ENCODE peak calls at places on chromosomes 4 and X, in seven cellular contexts. O is CD4-positive, alpha-beta T cell; I is fibroblast of the conjunctiva; B is T-helper 1 cell; A is C1 segment of cervical spinal cord; R is activated CD4-positive, alpha-beta T cell treated with anti-CD3 and anti-CD28 coated beads, Interleukin-2, amount 50 U/mL, for 1 hour; W is GM13976. N is an unnamed sample.

GRCh38 chrX:106220177-106220576 is 52.1 kb downstream of the PWWP3B start:
- DNase-seq in O (no peak), I (no peak), B (no peak), A (no peak), R (no peak), W (no peak), N (no peak)

GRCh38 chrX:16484338-16484737 is 165.6 kb upstream of the S100G start:
- DNase-seq in O (no peak), I (peak), B (no peak), A (no peak), R (no peak), W (no peak), N (no peak)

GRCh38 chr4:94491322-94491721 is 39.6 kb downstream of the PDLIM5 start:
- DNase-seq in O (no peak), I (no peak), B (no peak), A (no peak), R (no peak), W (no peak), N (no peak)

GRCh38 chr4:165765053-165765452 is 108.0 kb upstream of the TLL1 start:
- DNase-seq in O (no peak), I (no peak), B (no peak), A (no peak), R (no peak), W (no peak), N (no peak)

GRCh38 chr4:48388504-48389154 is 47.3 kb downstream of the SLAIN2 start:
- DNase-seq in O (no peak), I (no peak), B (no peak), A (peak), R (no peak), W (no peak), N (no peak)

GRCh38 chr4:167084326-167084725 is 150.0 kb downstream of the SPOCK3 start:
- DNase-seq in O (no peak), I (no peak), B (no peak), A (no peak), R (no peak), W (no peak), N (no peak)

GRCh38 chrX:22220941-22221340 is 51.8 kb upstream of the CBLL2 start:
- DNase-seq in O (no peak), I (peak), B (no peak), A (no peak), R (no peak), W (no peak), N (no peak)

GRCh38 chr4:99843413-99843812 is 26.8 kb downstream of the DAPP1 start:
- DNase-seq in O (no peak), I (no peak), B (no peak), A (no peak), R (no peak), W (no peak), N (no peak)

GRCh38 chrX:104195489-104196084 is 29.3 kb downstream of the FAM199X start:
- DNase-seq in O (no peak), I (no peak), B (no peak), A (peak), R (no peak), W (peak), N (peak)

GRCh38 chr4:182738283-182739047 is 178.7 kb downstream of the DCTD start:
- DNase-seq in O (no peak), I (no peak), B (no peak), A (no peak), R (no peak), W (no peak), N (no peak)

GRCh38 chr4:136369073-136369472 is 1163.2 kb downstream of the PCDH18 start:
- DNase-seq in O (no peak), I (no peak), B (no peak), A (no peak), R (no peak), W (no peak), N (no peak)

GRCh38 chr4:40949701-40950100 is 199.9 kb downstream of the NSUN7 start:
- DNase-seq in O (no peak), I (no peak), B (no peak), A (no peak), R (no peak), W (no peak), N (no peak)

GRCh38 chrX:105647749-105648148 is 174.6 kb upstream of the NRK start:
- DNase-seq in O (no peak), I (no peak), B (no peak), A (no peak), R (no peak), W (no peak), N (no peak)

GRCh38 chrX:9003041-9003440 is 30.9 kb downstream of the FAM9B start:
- DNase-seq in O (no peak), I (no peak), B (no peak), A (no peak), R (no peak), W (no peak), N (no peak)

GRCh38 chr4:89434364-89434988 is 126.9 kb upstream of the GPRIN3 start:
- DNase-seq in O (no peak), I (peak), B (no peak), A (peak), R (no peak), W (peak), N (peak)

GRCh38 chrX:2863646-2864045 is 34.9 kb downstream of the GYG2 start:
- DNase-seq in O (no peak), I (no peak), B (no peak), A (no peak), R (no peak), W (no peak), N (no peak)

GRCh38 chr4:158870282-158871049 is 101.6 kb downstream of the FNIP2 start:
- DNase-seq in O (no peak), I (no peak), B (no peak), A (no peak), R (no peak), W (no peak), N (no peak)

GRCh38 chr4:159075531-159075932 is 27.3 kb upstream of the RAPGEF2 start:
- DNase-seq in O (no peak), I (no peak), B (no peak), A (no peak), R (no peak), W (no peak), N (no peak)

GRCh38 chr4:7186516-7187296 is 5.6 kb upstream of the SORCS2 start:
- DNase-seq in O (no peak), I (no peak), B (no peak), A (no peak), R (no peak), W (no peak), N (no peak)

GRCh38 chr4:901192-901910 is 30.8 kb downstream of the GAK start:
- DNase-seq in O (no peak), I (no peak), B (no peak), A (no peak), R (no peak), W (no peak), N (no peak)

GRCh38 chrX:81201692-81202412 is at the start of the genes HMGN5 and SH3BGRL:
- DNase-seq in O (peak), I (peak), B (peak), A (no peak), R (peak), W (peak), N (peak)

GRCh38 chr4:102918859-102919258 is 50.1 kb downstream of the CISD2 start:
- DNase-seq in O (no peak), I (no peak), B (no peak), A (no peak), R (no peak), W (no peak), N (no peak)

GRCh38 chrX:38249965-38250364 is 29.3 kb upstream of the SRPX start:
- DNase-seq in O (no peak), I (peak), B (no peak), A (no peak), R (no peak), W (no peak), N (no peak)

GRCh38 chr4:65580551-65580950 is 89.7 kb downstream of the EPHA5 start:
- DNase-seq in O (no peak), I (peak), B (no peak), A (no peak), R (no peak), W (no peak), N (no peak)

GRCh38 chr4:158299459-158300007 is 89.2 kb downstream of the TMEM144 start:
- DNase-seq in O (no peak), I (no peak), B (no peak), A (no peak), R (no peak), W (no peak), N (no peak)

GRCh38 chrX:139079789-139080188 is 368.3 kb upstream of the FGF13 start:
- DNase-seq in O (no peak), I (no peak), B (no peak), A (no peak), R (no peak), W (no peak), N (no peak)

N was measured in germinal center.